ENCODE peak calls at places on chromosomes 3 and 15, in eight cellular contexts. K is GM20000; X is fibroblast of the conjunctiva; G is NCI-H1105; S is amniotic epithelial cell; Z is activated CD8-positive, alpha-beta memory T cell treated with anti-CD3 and anti-CD28 coated beads, Interleukin-2, amount 50 U/mL, for 48 hours; V is T-helper 17 cell; L is stimulated activated CD8-positive, alpha-beta memory T cell treated with anti-CD3 and anti-CD28 coated beads, Interleukin-2, amount 100 ng/mL, for 48 hours. O is an unnamed sample.

GRCh38 chr15:42084465-42085235 is 9.7 kb downstream of the PLA2G4D start:
- DNase-seq in K (peak; percentile 83), X (peak; percentile 21), G (no peak), S (peak; percentile 37), Z (peak; percentile 81), V (peak; percentile 31), L (peak; percentile 43), O (peak; percentile 63)

GRCh38 chr3:109548192-109548938 is 211.0 kb upstream of the DPPA4 start:
- DNase-seq in K (no peak), X (no peak), G (no peak), S (peak; percentile 63), Z (no peak), V (no peak), L (no peak), O (no peak)

GRCh38 chr15:73114064-73114463 is 61.8 kb downstream of the NEO1 start:
- DNase-seq in K (no peak), X (no peak), G (no peak), S (no peak), Z (no peak), V (no peak), L (no peak), O (no peak)

GRCh38 chr15:56765252-56765651 is 31.9 kb upstream of the ZNF280D start:
- DNase-seq in K (no peak), X (peak; percentile 51), G (no peak), S (peak; percentile 84), Z (no peak), V (no peak), L (no peak), O (peak; percentile 7)

GRCh38 chr3:136050250-136050649 is 84.7 kb downstream of the PPP2R3A start:
- DNase-seq in K (no peak), X (no peak), G (no peak), S (no peak), Z (no peak), V (no peak), L (no peak), O (no peak)

GRCh38 chr15:34336947-34337556 is 529 bp downstream of the SLC12A6 start:
- DNase-seq in K (no peak), X (no peak), G (peak; percentile 6), S (no peak), Z (peak; percentile 63), V (no peak), L (no peak), O (no peak)

GRCh38 chr3:171646357-171647133 is 163.7 kb downstream of the PLD1 start:
- DNase-seq in K (peak; percentile 39), X (peak; percentile 71), G (peak; percentile 49), S (peak; percentile 71), Z (no peak), V (no peak), L (no peak), O (no peak)

GRCh38 chr3:52298147-52299098 is 10.8 kb downstream of the GLYCTK start:
- DNase-seq in K (no peak), X (no peak), G (no peak), S (no peak), Z (no peak), V (no peak), L (no peak), O (no peak)

GRCh38 chr3:102148598-102149302 is 286.1 kb upstream of the ZPLD1 start:
- DNase-seq in K (no peak), X (no peak), G (no peak), S (no peak), Z (no peak), V (no peak), L (no peak), O (no peak)

GRCh38 chr15:90982135-90982534 is 12.2 kb downstream of the PRC1 start:
- DNase-seq in K (no peak), X (no peak), G (no peak), S (peak; percentile 75), Z (no peak), V (no peak), L (no peak), O (no peak)

GRCh38 chr3:165491487-165491886 is 295.3 kb upstream of the SLITRK3 start:
- DNase-seq in K (no peak), X (no peak), G (no peak), S (peak; percentile 98), Z (no peak), V (no peak), L (no peak), O (no peak)

GRCh38 chr15:93049914-93050534 is 39.0 kb downstream of the RGMA start:
- DNase-seq in K (no peak), X (no peak), G (no peak), S (no peak), Z (no peak), V (no peak), L (no peak), O (no peak)

GRCh38 chr3:187066228-187066995 is 72.9 kb downstream of the RPL39L start:
- DNase-seq in K (peak; percentile 37), X (peak; percentile 24), G (no peak), S (peak; percentile 54), Z (no peak), V (no peak), L (no peak), O (peak; percentile 40)

GRCh38 chr15:71755571-71755970 is 54.8 kb upstream of the NR2E3 start:
- DNase-seq in K (no peak), X (no peak), G (no peak), S (no peak), Z (no peak), V (no peak), L (no peak), O (no peak)

GRCh38 chr3:15606434-15606891 is 4.9 kb downstream of the BTD start:
- DNase-seq in K (no peak), X (peak; percentile 51), G (no peak), S (no peak), Z (no peak), V (no peak), L (no peak), O (no peak)

GRCh38 chr3:126259411-126260391 is 79.3 kb upstream of the ALDH1L1 start:
- DNase-seq in K (no peak), X (no peak), G (peak; percentile 17), S (peak; percentile 34), Z (peak; percentile 63), V (no peak), L (no peak), O (peak; percentile 17)

GRCh38 chr3:192487032-192487431 is 240.3 kb downstream of the FGF12 start:
- DNase-seq in K (no peak), X (no peak), G (no peak), S (no peak), Z (no peak), V (no peak), L (no peak), O (no peak)

GRCh38 chr15:38401716-38402115 is 52.2 kb upstream of the FAM98B start:
- DNase-seq in K (no peak), X (no peak), G (no peak), S (no peak), Z (no peak), V (no peak), L (no peak), O (no peak)

GRCh38 chr3:124812291-124813265 is 74.6 kb downstream of the ITGB5 start:
- DNase-seq in K (no peak), X (peak; percentile 97), G (no peak), S (peak; percentile 85), Z (no peak), V (no peak), L (no peak), O (no peak)

GRCh38 chr3:12194209-12194608 is 35.5 kb upstream of the TIMP4 start:
- DNase-seq in K (no peak), X (peak; percentile 97), G (no peak), S (peak; percentile 89), Z (no peak), V (no peak), L (no peak), O (no peak)

GRCh38 chr3:96266395-96267187 is 547.8 kb upstream of the EPHA6 start:
- DNase-seq in K (no peak), X (peak; percentile 0), G (no peak), S (peak; percentile 97), Z (no peak), V (no peak), L (no peak), O (no peak)

GRCh38 chr3:46896386-46896785 is 18.9 kb downstream of the PTH1R start:
- DNase-seq in K (no peak), X (no peak), G (no peak), S (no peak), Z (no peak), V (no peak), L (no peak), O (no peak)

GRCh38 chr3:67699877-67700276 is 45.5 kb upstream of the SUCLG2 start:
- DNase-seq in K (no peak), X (no peak), G (no peak), S (no peak), Z (no peak), V (no peak), L (no peak), O (no peak)